ENCODE peak calls at places on chromosomes 16 and 17, in four cellular contexts. One of them, this sample, is unnamed.

GRCh38 chr17:79023886-79024771 is at the start of gene C1QTNF1:
- DNase-seq in activated B cell treated with CpG ODN at 0.5 μM for 24 hours: peak; percentile 38
- DNase-seq in adrenal gland: peak; percentile 62
- DNase-seq in AG04449: no peak
- DNase-seq in this sample: peak; percentile 95

GRCh38 chr17:69047368-69048263 is 13.1 kb downstream of the ABCA9 start:
- DNase-seq in adrenal gland: peak; percentile 94
- DNase-seq in activated B cell treated with CpG ODN at 0.5 μM for 24 hours: no peak
- DNase-seq in AG04449: peak; percentile 42
- DNase-seq in this sample: no peak

GRCh38 chr16:77937473-77938195 is 84.7 kb upstream of the CLEC3A start:
- DNase-seq in activated B cell treated with CpG ODN at 0.5 μM for 24 hours: no peak
- DNase-seq in AG04449: no peak
- DNase-seq in adrenal gland: no peak
- DNase-seq in this sample: no peak

GRCh38 chr16:5374184-5374583 is 276.6 kb upstream of the EEF2KMT start:
- DNase-seq in AG04449: no peak
- DNase-seq in activated B cell treated with CpG ODN at 0.5 μM for 24 hours: no peak
- DNase-seq in adrenal gland: no peak
- DNase-seq in this sample: no peak

GRCh38 chr17:80675451-80676095 is 130.9 kb downstream of the RPTOR start:
- DNase-seq in activated B cell treated with CpG ODN at 0.5 μM for 24 hours: no peak
- DNase-seq in AG04449: no peak
- DNase-seq in adrenal gland: no peak
- DNase-seq in this sample: no peak

GRCh38 chr17:8125947-8126305 is 2.0 kb upstream of the HES7 start:
- DNase-seq in activated B cell treated with CpG ODN at 0.5 μM for 24 hours: peak; percentile 34
- DNase-seq in AG04449: no peak
- DNase-seq in adrenal gland: no peak
- DNase-seq in this sample: peak; percentile 82

GRCh38 chr17:29390856-29391631 is 881 bp downstream of the TAOK1 start:
- DNase-seq in adrenal gland: peak; percentile 20
- DNase-seq in activated B cell treated with CpG ODN at 0.5 μM for 24 hours: no peak
- DNase-seq in AG04449: no peak
- DNase-seq in this sample: peak; percentile 52

GRCh38 chr16:15770512-15770911 is 86.3 kb downstream of the MYH11 start:
- DNase-seq in AG04449: peak; percentile 10
- DNase-seq in adrenal gland: no peak
- DNase-seq in activated B cell treated with CpG ODN at 0.5 μM for 24 hours: no peak
- DNase-seq in this sample: no peak

GRCh38 chr16:19884021-19884485 is 595 bp downstream of the GPRC5B start:
- DNase-seq in adrenal gland: no peak
- DNase-seq in AG04449: no peak
- DNase-seq in activated B cell treated with CpG ODN at 0.5 μM for 24 hours: no peak
- DNase-seq in this sample: peak; percentile 70

GRCh38 chr16:89422905-89423630 is 67.3 kb downstream of the ANKRD11 start:
- DNase-seq in adrenal gland: peak; percentile 77
- DNase-seq in activated B cell treated with CpG ODN at 0.5 μM for 24 hours: no peak
- DNase-seq in AG04449: no peak
- DNase-seq in this sample: no peak

GRCh38 chr17:51214920-51215319 is 44.9 kb downstream of the MBTD1 start:
- DNase-seq in AG04449: no peak
- DNase-seq in activated B cell treated with CpG ODN at 0.5 μM for 24 hours: no peak
- DNase-seq in adrenal gland: no peak
- DNase-seq in this sample: no peak

GRCh38 chr17:20562587-20562986 is 16.9 kb upstream of the CDRT15L2 start:
- DNase-seq in adrenal gland: no peak
- DNase-seq in activated B cell treated with CpG ODN at 0.5 μM for 24 hours: no peak
- DNase-seq in AG04449: no peak
- DNase-seq in this sample: no peak

GRCh38 chr17:67276075-67276474 is 31.1 kb upstream of the HELZ start:
- DNase-seq in AG04449: no peak
- DNase-seq in activated B cell treated with CpG ODN at 0.5 μM for 24 hours: no peak
- DNase-seq in adrenal gland: no peak
- DNase-seq in this sample: no peak

GRCh38 chr17:9363440-9364350 is 211.9 kb downstream of the STX8 start:
- DNase-seq in adrenal gland: no peak
- DNase-seq in AG04449: no peak
- DNase-seq in activated B cell treated with CpG ODN at 0.5 μM for 24 hours: no peak
- DNase-seq in this sample: no peak

GRCh38 chr16:12801511-12802042 is 2.1 kb downstream of the CPPED1 start:
- DNase-seq in adrenal gland: peak; percentile 49
- DNase-seq in activated B cell treated with CpG ODN at 0.5 μM for 24 hours: no peak
- DNase-seq in AG04449: peak; percentile 79
- DNase-seq in this sample: no peak

GRCh38 chr16:12458591-12459400 is 344.9 kb downstream of the CPPED1 start:
- DNase-seq in AG04449: no peak
- DNase-seq in activated B cell treated with CpG ODN at 0.5 μM for 24 hours: no peak
- DNase-seq in adrenal gland: peak; percentile 30
- DNase-seq in this sample: no peak

GRCh38 chr17:57672205-57672632 is 72.9 kb downstream of the CCDC182 start:
- DNase-seq in AG04449: peak; percentile 47
- DNase-seq in adrenal gland: no peak
- DNase-seq in activated B cell treated with CpG ODN at 0.5 μM for 24 hours: no peak
- DNase-seq in this sample: peak; percentile 58

GRCh38 chr17:50653738-50654137 is 19.1 kb downstream of the ABCC3 start:
- DNase-seq in activated B cell treated with CpG ODN at 0.5 μM for 24 hours: no peak
- DNase-seq in adrenal gland: no peak
- DNase-seq in AG04449: no peak
- DNase-seq in this sample: no peak

GRCh38 chr17:38637951-38638350 is 32.2 kb upstream of the SRCIN1 start:
- DNase-seq in adrenal gland: no peak
- DNase-seq in activated B cell treated with CpG ODN at 0.5 μM for 24 hours: no peak
- DNase-seq in AG04449: no peak
- DNase-seq in this sample: no peak

GRCh38 chr17:66655861-66656260 is 179.1 kb upstream of the CACNG5 start:
- DNase-seq in adrenal gland: no peak
- DNase-seq in activated B cell treated with CpG ODN at 0.5 μM for 24 hours: no peak
- DNase-seq in AG04449: no peak
- DNase-seq in this sample: no peak

GRCh38 chr17:46045639-46046038 is 46.6 kb downstream of the STH start:
- DNase-seq in activated B cell treated with CpG ODN at 0.5 μM for 24 hours: no peak
- DNase-seq in AG04449: no peak
- DNase-seq in adrenal gland: no peak
- DNase-seq in this sample: no peak

GRCh38 chr17:79916991-79917901 is 78.0 kb upstream of the CBX4 start:
- DNase-seq in activated B cell treated with CpG ODN at 0.5 μM for 24 hours: no peak
- DNase-seq in AG04449: no peak
- DNase-seq in adrenal gland: no peak
- DNase-seq in this sample: no peak

GRCh38 chr16:89275837-89276720 is 58.6 kb downstream of the ZNF778 start:
- DNase-seq in adrenal gland: no peak
- DNase-seq in AG04449: no peak
- DNase-seq in activated B cell treated with CpG ODN at 0.5 μM for 24 hours: no peak
- DNase-seq in this sample: no peak

GRCh38 chr17:12104831-12105230 is 84.2 kb downstream of the MAP2K4 start:
- DNase-seq in AG04449: no peak
- DNase-seq in activated B cell treated with CpG ODN at 0.5 μM for 24 hours: no peak
- DNase-seq in adrenal gland: no peak
- DNase-seq in this sample: no peak

GRCh38 chr16:53549970-53550406 is 47.0 kb upstream of the AKTIP start:
- DNase-seq in activated B cell treated with CpG ODN at 0.5 μM for 24 hours: no peak
- DNase-seq in AG04449: peak; percentile 51
- DNase-seq in adrenal gland: peak; percentile 66
- DNase-seq in this sample: peak; percentile 85
- TF ChIP-seq CTCF in activated B cell treated with CpG ODN at 0.5 μM for 24 hours: peak; percentile 14
- TF ChIP-seq CTCF in AG04449: peak; percentile 63
- TF ChIP-seq CTCF in adrenal gland: peak; percentile 40
- TF ChIP-seq CTCF in this sample: peak; percentile 77

GRCh38 chr17:82105417-82105881 is 7.4 kb upstream of the FASN start:
- DNase-seq in AG04449: no peak
- DNase-seq in adrenal gland: peak; percentile 11
- DNase-seq in activated B cell treated with CpG ODN at 0.5 μM for 24 hours: no peak
- DNase-seq in this sample: no peak

GRCh38 chr17:82107341-82107860 is 9.4 kb upstream of the FASN start:
- DNase-seq in activated B cell treated with CpG ODN at 0.5 μM for 24 hours: no peak
- DNase-seq in AG04449: no peak
- DNase-seq in adrenal gland: no peak
- DNase-seq in this sample: peak; percentile 74

GRCh38 chr17:82104797-82105416 is 6.9 kb upstream of the FASN start:
- DNase-seq in AG04449: no peak
- DNase-seq in adrenal gland: no peak
- DNase-seq in activated B cell treated with CpG ODN at 0.5 μM for 24 hours: no peak
- DNase-seq in this sample: no peak

GRCh38 chr17:82106697-82107305 is 8.8 kb upstream of the FASN start:
- DNase-seq in activated B cell treated with CpG ODN at 0.5 μM for 24 hours: no peak
- DNase-seq in AG04449: no peak
- DNase-seq in adrenal gland: no peak
- DNase-seq in this sample: no peak

DNA sequence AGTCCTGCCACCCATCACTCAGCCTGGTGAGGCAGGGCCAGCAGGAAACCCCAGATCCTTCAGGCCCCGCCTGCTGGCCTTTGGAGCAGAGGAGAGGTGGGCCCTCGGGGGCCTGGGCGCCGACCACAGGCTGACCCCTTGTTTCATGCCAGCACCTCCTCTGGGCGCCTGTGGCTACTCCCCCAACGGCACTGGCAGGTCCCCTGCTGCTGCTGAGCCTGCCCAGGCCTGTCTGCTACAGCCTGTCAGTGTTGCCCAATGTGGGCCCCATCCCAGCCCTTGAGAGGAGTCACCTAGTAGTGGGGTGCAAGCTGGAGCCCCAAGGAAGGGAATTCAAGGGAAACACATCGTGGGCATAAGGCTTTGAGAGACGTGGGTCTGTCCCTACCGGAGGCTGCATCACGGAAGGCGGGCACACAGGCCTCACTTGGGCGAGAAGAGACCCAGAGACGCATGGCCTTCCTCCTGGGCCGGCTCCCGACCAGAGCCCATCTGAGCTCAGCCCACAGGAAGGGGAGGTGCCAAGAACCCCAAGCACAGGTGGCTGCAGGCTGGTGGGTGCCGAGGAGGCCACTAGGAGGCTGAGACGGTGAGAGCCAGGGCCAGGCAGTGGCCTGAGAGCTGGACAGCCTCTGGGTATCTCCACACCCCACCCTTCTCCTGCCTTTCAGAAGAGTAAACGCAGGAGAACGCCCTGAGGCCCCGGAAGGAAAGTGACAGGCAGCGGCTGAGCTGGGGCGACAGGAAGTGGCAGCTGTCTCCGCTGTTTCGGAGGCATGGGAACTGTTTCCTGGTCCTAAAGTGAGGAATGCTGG is 8.1 kb upstream of the FASN start:
- DNase-seq in AG04449: no peak
- DNase-seq in activated B cell treated with CpG ODN at 0.5 μM for 24 hours: peak; percentile 53
- DNase-seq in adrenal gland: peak; percentile 15
- DNase-seq in this sample: peak; percentile 97
- TF ChIP-seq CTCF in AG04449: peak; percentile 51
- TF ChIP-seq CTCF in activated B cell treated with CpG ODN at 0.5 μM for 24 hours: no peak
- TF ChIP-seq CTCF in adrenal gland: no peak
- TF ChIP-seq CTCF in this sample: peak; percentile 49

GRCh38 chr16:24692854-24693253 is 36.6 kb upstream of the TNRC6A start:
- DNase-seq in activated B cell treated with CpG ODN at 0.5 μM for 24 hours: no peak
- DNase-seq in adrenal gland: no peak
- DNase-seq in AG04449: no peak
- DNase-seq in this sample: no peak

GRCh38 chr16:24685539-24686432 is 43.7 kb upstream of the TNRC6A start:
- DNase-seq in AG04449: no peak
- DNase-seq in adrenal gland: peak; percentile 51
- DNase-seq in activated B cell treated with CpG ODN at 0.5 μM for 24 hours: no peak
- DNase-seq in this sample: peak; percentile 78

GRCh38 chr16:24686678-24687077 is 42.8 kb upstream of the TNRC6A start:
- DNase-seq in AG04449: no peak
- DNase-seq in activated B cell treated with CpG ODN at 0.5 μM for 24 hours: no peak
- DNase-seq in adrenal gland: no peak
- DNase-seq in this sample: no peak

GRCh38 chr16:24688359-24688758 is 41.1 kb upstream of the TNRC6A start:
- DNase-seq in AG04449: no peak
- DNase-seq in adrenal gland: no peak
- DNase-seq in activated B cell treated with CpG ODN at 0.5 μM for 24 hours: no peak
- DNase-seq in this sample: no peak

DNA sequence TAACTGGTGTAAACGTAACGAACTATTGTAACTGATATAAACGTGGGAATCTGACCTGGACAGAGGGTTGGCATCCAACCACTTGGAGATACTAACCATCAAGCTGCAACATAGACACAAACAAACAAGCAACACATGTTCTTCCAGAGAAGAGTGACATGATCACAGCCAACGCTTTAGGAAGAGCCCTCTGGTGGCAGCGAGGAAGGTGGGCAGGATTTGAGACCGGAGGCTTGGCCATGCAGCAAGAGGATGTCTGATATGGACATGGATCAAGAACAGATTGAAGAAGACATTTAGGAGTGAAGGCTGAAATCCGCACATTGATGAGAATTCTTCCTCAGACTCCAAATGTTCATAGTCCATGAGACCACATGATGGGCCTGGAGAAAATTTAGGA is 40.3 kb upstream of the TNRC6A start:
- DNase-seq in activated B cell treated with CpG ODN at 0.5 μM for 24 hours: no peak
- DNase-seq in AG04449: no peak
- DNase-seq in adrenal gland: peak; percentile 51
- DNase-seq in this sample: peak; percentile 64
- TF ChIP-seq CTCF in activated B cell treated with CpG ODN at 0.5 μM for 24 hours: no peak
- TF ChIP-seq CTCF in AG04449: peak; percentile 79
- TF ChIP-seq CTCF in adrenal gland: peak; percentile 58
- TF ChIP-seq CTCF in this sample: peak; percentile 67

GRCh38 chr16:30352488-30353401 is 2.4 kb downstream of the CD2BP2 start:
- DNase-seq in activated B cell treated with CpG ODN at 0.5 μM for 24 hours: no peak
- DNase-seq in AG04449: no peak
- DNase-seq in adrenal gland: no peak
- DNase-seq in this sample: peak; percentile 46

GRCh38 chr16:30350134-30350871 is 4.8 kb downstream of the CD2BP2 start:
- DNase-seq in activated B cell treated with CpG ODN at 0.5 μM for 24 hours: no peak
- DNase-seq in adrenal gland: no peak
- DNase-seq in AG04449: no peak
- DNase-seq in this sample: no peak

GRCh38 chr16:30353438-30354129 is 1.5 kb downstream of the CD2BP2 start:
- DNase-seq in activated B cell treated with CpG ODN at 0.5 μM for 24 hours: no peak
- DNase-seq in adrenal gland: no peak
- DNase-seq in AG04449: no peak
- DNase-seq in this sample: no peak

GRCh38 chr16:30351001-30351441 is 4.1 kb downstream of the CD2BP2 start:
- DNase-seq in adrenal gland: no peak
- DNase-seq in activated B cell treated with CpG ODN at 0.5 μM for 24 hours: no peak
- DNase-seq in AG04449: no peak
- DNase-seq in this sample: no peak

DNA sequence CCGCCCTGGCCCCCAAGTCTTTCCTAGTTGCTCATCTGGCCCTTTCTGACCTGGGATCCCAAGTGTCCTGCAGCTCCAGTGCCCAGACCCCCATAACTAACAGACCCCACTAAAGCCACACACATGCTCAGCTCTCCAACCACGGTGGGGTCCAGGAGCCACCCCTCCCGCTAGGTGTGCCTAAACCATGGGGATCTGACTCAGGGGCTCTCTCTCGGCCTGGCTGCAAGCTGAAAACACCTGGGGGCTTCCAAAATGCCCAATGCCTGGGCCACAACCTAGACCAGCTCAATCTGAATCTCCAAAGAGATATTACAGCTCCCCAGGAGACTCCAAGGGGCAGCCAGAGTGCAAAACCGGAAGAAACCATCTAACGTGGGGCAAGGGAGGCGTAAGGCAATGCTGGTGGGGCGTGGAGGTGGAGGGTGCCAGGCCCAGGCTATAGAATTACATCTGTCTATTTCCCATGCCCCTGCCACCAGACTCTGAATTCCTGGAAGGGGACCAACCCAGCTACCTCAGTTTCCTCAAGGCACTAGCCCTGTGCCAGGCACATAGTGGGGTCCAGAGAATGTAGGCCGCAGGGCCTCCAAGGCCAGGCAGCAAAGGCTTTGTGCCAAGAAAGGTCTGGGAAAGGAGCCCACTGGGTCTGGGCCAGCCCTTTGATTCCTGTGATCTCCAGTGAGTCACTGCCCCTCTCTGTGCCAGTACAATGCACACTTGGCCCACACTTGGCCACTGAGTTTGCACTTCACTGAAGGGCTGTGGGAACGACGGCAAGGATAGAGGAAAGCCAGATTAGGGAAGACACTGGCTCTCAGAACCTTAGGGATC is 3.3 kb downstream of the CD2BP2 start:
- DNase-seq in adrenal gland: peak; percentile 94
- DNase-seq in AG04449: peak; percentile 26
- DNase-seq in activated B cell treated with CpG ODN at 0.5 μM for 24 hours: no peak
- DNase-seq in this sample: no peak
- TF ChIP-seq CTCF in adrenal gland: no peak
- TF ChIP-seq CTCF in AG04449: no peak
- TF ChIP-seq CTCF in activated B cell treated with CpG ODN at 0.5 μM for 24 hours: no peak
- TF ChIP-seq CTCF in this sample: no peak